ENCODE peak calls at places on chromosomes 3 and 15, in seven cellular contexts. Y is SK-N-SH; U is activated T-cell treated with anti-CD3 and anti-CD28 coated beads, Interleukin-2, amount 50 U/mL, for 4 hours; L is CD4-positive, alpha-beta T cell; C is ACHN; A is MG63; N is kidney glomerular epithelial cell. H is an unnamed sample.

GRCh38 chr3:8713901-8714759 is 19.5 kb upstream of the CAV3 start:
- DNase-seq in Y (no peak), U (no peak), L (no peak), C (no peak), A (no peak), N (no peak), H (no peak)

GRCh38 chr3:157247391-157247790 is 87.4 kb upstream of the CCNL1 start:
- DNase-seq in Y (no peak), U (no peak), L (no peak), C (no peak), A (no peak), N (no peak), H (no peak)

GRCh38 chr3:148791296-148791695 is 36.3 kb upstream of the CPB1 start:
- DNase-seq in Y (peak; percentile 24), U (no peak), L (no peak), C (no peak), A (no peak), N (no peak), H (no peak)

GRCh38 chr3:16064660-16065414 is 109.6 kb upstream of the GALNT15 start:
- DNase-seq in Y (no peak), U (no peak), L (no peak), C (peak; percentile 53), A (peak; percentile 84), N (peak; percentile 60), H (no peak)

GRCh38 chr3:59862686-59863085 is 812.9 kb upstream of the CFAP20DC start:
- DNase-seq in Y (no peak), U (no peak), L (no peak), C (peak; percentile 33), A (no peak), N (no peak), H (no peak)

GRCh38 chr15:39458131-39458530 is 122.7 kb upstream of the THBS1 start:
- DNase-seq in Y (no peak), U (no peak), L (no peak), C (no peak), A (no peak), N (no peak), H (no peak)

GRCh38 chr3:147934316-147935188 is 525.4 kb downstream of the ZIC1 start:
- DNase-seq in Y (no peak), U (no peak), L (no peak), C (no peak), A (no peak), N (no peak), H (no peak)

GRCh38 chr3:112736802-112737566 is 96.0 kb upstream of the CCDC80 start:
- DNase-seq in Y (no peak), U (no peak), L (no peak), C (no peak), A (no peak), N (no peak), H (no peak)

GRCh38 chr15:35827949-35828348 is 282.0 kb upstream of the DPH6 start:
- DNase-seq in Y (no peak), U (no peak), L (no peak), C (no peak), A (no peak), N (no peak), H (no peak)

GRCh38 chr3:181711325-181712135 is at the start of gene SOX2:
- DNase-seq in Y (peak; percentile 98), U (no peak), L (peak; percentile 14), C (peak; percentile 90), A (peak; percentile 76), N (peak; percentile 45), H (no peak)

GRCh38 chr3:123296261-123296660 is 94.5 kb downstream of the SEC22A start:
- DNase-seq in Y (no peak), U (no peak), L (no peak), C (no peak), A (no peak), N (no peak), H (no peak)

GRCh38 chr3:129441782-129442181 is 1.8 kb downstream of the IFT122 start:
- DNase-seq in Y (peak; percentile 41), U (no peak), L (no peak), C (peak; percentile 28), A (peak; percentile 80), N (no peak), H (peak; percentile 38)

GRCh38 chr3:132593950-132594328 is 3.1 kb upstream of the ACKR4 start:
- DNase-seq in Y (no peak), U (no peak), L (no peak), C (peak; percentile 49), A (peak; percentile 43), N (peak; percentile 69), H (no peak)